ENCODE peak calls at places on chromosomes 12 and 14, in seven cellular contexts. T is testis; U is suprapubic skin; A is CD4-positive, CD25-positive, alpha-beta regulatory T cell; P is HCT116; C is spleen; L is cardiac muscle cell. R is an unnamed sample.

GRCh38 chr12:51714666-51715065 is 123.6 kb downstream of the SCN8A start:
- DNase-seq in L (no peak), T (no peak), U (no peak), C (no peak), A (no peak), P (no peak), R (no peak)

GRCh38 chr12:130111965-130112496 is 50.2 kb upstream of the FZD10 start:
- DNase-seq in C (no peak), L (no peak), T (no peak), A (no peak), P (no peak), U (no peak), R (no peak)

GRCh38 chr12:57196956-57197355 is 19.6 kb upstream of the NXPH4 start:
- DNase-seq in A (no peak), L (no peak), U (no peak), P (no peak), C (no peak), T (no peak), R (no peak)

GRCh38 chr14:70793637-70794036 is 15.7 kb downstream of the MAP3K9 start:
- DNase-seq in A (no peak), U (no peak), T (no peak), L (no peak), C (no peak), P (no peak), R (no peak)

GRCh38 chr12:54352022-54352531 is 12.2 kb downstream of the GPR84 start:
- DNase-seq in C (no peak), P (no peak), A (no peak), T (peak; percentile 45), L (peak; percentile 62), U (no peak), R (no peak)

GRCh38 chr14:101875041-101875725 is 89.2 kb upstream of the DYNC1H1 start:
- DNase-seq in A (no peak), L (no peak), U (no peak), T (no peak), P (no peak), C (no peak), R (no peak)

GRCh38 chr12:131399000-131399399 is 311.9 kb upstream of the SFSWAP start:
- DNase-seq in T (no peak), L (no peak), C (no peak), P (no peak), A (no peak), U (no peak), R (no peak)

GRCh38 chr14:76862546-76863282 is 36.5 kb downstream of the LRRC74A start:
- DNase-seq in C (no peak), T (no peak), A (no peak), U (no peak), L (no peak), P (no peak), R (no peak)

GRCh38 chr14:98906123-98906995 is 365.6 kb downstream of the BCL11B start:
- DNase-seq in L (peak; percentile 10), U (peak; percentile 81), C (no peak), T (peak; percentile 77), P (peak; percentile 33), A (no peak), R (no peak)

GRCh38 chr12:19125325-19125724 is 4.2 kb upstream of the PLEKHA5 start:
- DNase-seq in A (no peak), P (no peak), C (no peak), T (no peak), U (no peak), L (peak; percentile 33), R (no peak)

GRCh38 chr14:92564361-92565039 is 50.9 kb downstream of the RIN3 start:
- DNase-seq in U (no peak), P (no peak), L (no peak), C (no peak), A (no peak), T (no peak), R (no peak)

GRCh38 chr14:84482256-84483071 is 1047.5 kb upstream of the FLRT2 start:
- DNase-seq in C (no peak), P (no peak), A (no peak), L (peak; percentile 66), T (no peak), U (no peak), R (no peak)

GRCh38 chr12:102483466-102483865 is 3.1 kb upstream of the IGF1 start:
- DNase-seq in T (no peak), P (no peak), A (no peak), U (no peak), L (no peak), C (no peak), R (no peak)

GRCh38 chr12:131618303-131618658 is 92.6 kb upstream of the SFSWAP start:
- DNase-seq in U (no peak), P (no peak), L (peak; percentile 12), C (no peak), T (no peak), A (no peak), R (no peak)

GRCh38 chr14:104321151-104322130 is 183.1 kb downstream of the KIF26A start:
- DNase-seq in P (no peak), L (no peak), T (no peak), A (no peak), C (peak; percentile 71), U (peak; percentile 48), R (no peak)

GRCh38 chr12:94266796-94267529 is 118.6 kb downstream of the PLXNC1 start:
- DNase-seq in A (no peak), T (no peak), L (peak; percentile 40), C (no peak), P (no peak), U (no peak), R (no peak)

GRCh38 chr14:65933400-65934068 is 521.0 kb downstream of the FUT8 start:
- DNase-seq in A (no peak), U (no peak), P (no peak), C (no peak), L (peak; percentile 37), T (peak; percentile 34), R (no peak)

GRCh38 chr14:30681752-30682355 is 59.7 kb downstream of the SCFD1 start:
- DNase-seq in T (no peak), C (no peak), A (no peak), L (peak; percentile 10), U (no peak), P (peak; percentile 27), R (no peak)

GRCh38 chr14:101252443-101253214 is 308.7 kb upstream of the DIO3 start:
- DNase-seq in U (no peak), A (no peak), C (peak; percentile 41), P (no peak), T (no peak), L (no peak), R (no peak)

GRCh38 chr14:90545966-90546751 is 149.3 kb downstream of the CALM1 start:
- DNase-seq in L (no peak), T (no peak), P (no peak), U (no peak), A (no peak), C (peak; percentile 54), R (no peak)

GRCh38 chr14:90545431-90545830 is 148.6 kb downstream of the CALM1 start:
- DNase-seq in P (no peak), L (no peak), C (peak; percentile 43), U (no peak), A (no peak), T (no peak), R (no peak)

GRCh38 chr14:90544971-90545370 is 148.1 kb downstream of the CALM1 start:
- DNase-seq in L (no peak), C (peak; percentile 24), A (no peak), T (no peak), P (no peak), U (no peak), R (no peak)

GRCh38 chr14:90544566-90544965 is 147.7 kb downstream of the CALM1 start:
- DNase-seq in L (no peak), T (no peak), U (no peak), C (peak; percentile 38), P (no peak), A (no peak), R (no peak)

DNA sequence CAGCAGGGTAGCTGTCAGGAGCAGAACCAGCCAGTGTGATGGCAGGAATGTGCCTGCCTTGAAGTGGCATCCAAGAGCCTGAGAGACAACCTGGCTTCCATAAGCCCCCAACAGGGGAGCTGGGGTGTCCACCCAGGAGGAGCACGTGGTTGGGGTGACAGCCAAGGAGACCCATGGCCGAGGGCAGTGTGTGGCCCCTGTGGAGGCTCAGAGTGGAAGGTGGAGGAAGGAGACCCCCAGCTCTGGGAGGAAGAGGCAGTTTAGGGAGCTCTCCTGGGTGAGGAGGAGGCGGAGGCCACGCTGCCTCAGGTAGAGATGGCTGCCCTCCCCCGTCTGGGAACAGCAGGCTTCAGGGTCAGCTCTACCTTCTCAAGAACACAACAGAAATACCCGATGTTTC is 147.0 kb downstream of the CALM1 start:
- DNase-seq in T (no peak), A (no peak), U (no peak), C (peak; percentile 39), P (no peak), L (no peak), R (no peak)
- H3K36me3 ChIP-seq in T (no peaks in the 10 kb centered on the region), A (no peaks in the 10 kb centered on the region), U (peaks cover 12% of the 10 kb centered on the region), C (peaks cover 39% of the 10 kb centered on the region), P (no peaks in the 10 kb centered on the region), L (no peaks in the 10 kb centered on the region), R (no peaks in the 10 kb centered on the region)

GRCh38 chr12:116265361-116266128 is 11.9 kb downstream of the MED13L start:
- DNase-seq in L (no peak), T (no peak), P (no peak), A (no peak), U (no peak), C (no peak), R (no peak)
- H3K4me1 ChIP-seq in L (peaks cover 44% of the 10 kb centered on the region), T (peaks cover 46% of the 10 kb centered on the region), P (peaks cover 93% of the 10 kb centered on the region), A (peaks cover 16% of the 10 kb centered on the region), U (peaks cover 71% of the 10 kb centered on the region), C (peaks cover 95% of the 10 kb centered on the region), R (peaks cover 95% of the 10 kb centered on the region)

DNA sequence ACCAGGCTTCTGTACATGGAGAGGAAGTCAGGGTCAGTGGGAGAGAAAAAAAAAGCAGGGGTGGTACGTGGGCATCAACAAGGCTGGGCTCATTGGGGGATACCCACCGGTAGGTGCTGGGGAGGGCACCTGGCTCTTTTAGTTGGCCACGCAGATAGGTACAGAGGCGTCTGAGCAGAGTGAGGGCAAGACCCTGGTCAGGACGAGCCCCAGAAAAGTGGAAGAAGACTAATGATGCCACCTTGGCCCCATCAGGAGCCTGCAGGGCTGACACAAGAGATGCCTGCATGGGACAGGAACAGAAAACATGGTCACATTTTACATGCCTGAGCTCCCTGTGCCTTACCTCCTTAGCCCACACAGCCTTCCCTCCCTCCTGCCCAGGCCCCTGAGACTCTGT is 29.7 kb downstream of the TEP1 start:
- DNase-seq in U (no peak), C (no peak), P (no peak), L (no peak), A (no peak), T (no peak), R (no peak)
- H3K36me3 ChIP-seq in U (peaks cover 94% of the 10 kb centered on the region), C (peaks cover 100% of the 10 kb centered on the region), P (peaks cover 45% of the 10 kb centered on the region), L (peaks cover 52% of the 10 kb centered on the region), A (peaks cover 91% of the 10 kb centered on the region), T (no peaks in the 10 kb centered on the region), R (peaks cover 95% of the 10 kb centered on the region)

DNA sequence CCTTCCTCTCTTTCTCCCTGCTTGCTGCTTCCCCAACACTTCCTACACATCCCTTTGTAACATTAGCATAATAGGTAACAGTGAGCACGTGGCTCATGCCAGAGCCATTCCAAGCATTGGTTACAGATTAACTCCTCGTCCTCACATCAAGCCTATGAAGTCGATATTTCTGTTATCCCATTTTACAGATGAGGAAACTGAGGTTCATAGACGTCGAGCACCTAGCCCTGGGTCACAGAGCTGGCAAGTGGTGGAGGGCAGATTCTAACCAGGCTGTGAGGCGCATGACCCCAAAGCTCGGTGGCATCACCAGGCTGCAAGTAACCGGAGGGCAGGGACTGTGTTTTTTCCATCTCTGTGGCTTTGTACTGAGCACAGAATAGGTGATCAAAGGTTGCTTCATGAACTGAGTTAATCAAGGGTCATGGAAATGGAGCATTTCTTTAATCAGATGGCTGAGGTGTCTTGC is 5.7 kb upstream of the SERPINA1 start:
- DNase-seq in T (no peak), P (no peak), A (no peak), U (no peak), C (no peak), L (no peak), R (no peak)
- H3K4me1 ChIP-seq in T (no peaks in the 10 kb centered on the region), P (peaks cover 15% of the 10 kb centered on the region), A (no peaks in the 10 kb centered on the region), U (peaks cover 15% of the 10 kb centered on the region), C (peaks cover 20% of the 10 kb centered on the region), L (no peaks in the 10 kb centered on the region), R (peaks cover 22% of the 10 kb centered on the region)

GRCh38 chr12:121648458-121649028 is 20.9 kb downstream of the MORN3 start:
- DNase-seq in U (no peak), A (no peak), C (no peak), T (no peak), L (no peak), P (no peak), R (no peak)
- H3K36me3 ChIP-seq in U (peaks cover 4% of the 10 kb centered on the region), A (peaks cover under 1% of the 10 kb centered on the region), C (peaks cover 55% of the 10 kb centered on the region), T (no peaks in the 10 kb centered on the region), L (no peaks in the 10 kb centered on the region), P (no peaks in the 10 kb centered on the region), R (no peaks in the 10 kb centered on the region)